ENCODE peak calls at places on chromosomes 7 and 10, in ten cellular contexts. K is GM12865; G is fibroblast of lung; C is amygdala; O is CD4-positive, alpha-beta T cell; F is stimulated activated CD4-positive, alpha-beta T cell treated with anti-CD3 and anti-CD28 coated beads, Interleukin-15, amount 100 ng/mL, for 24 hours; L is fibroblast of mammary gland; T is mammary epithelial cell; S is ovary; Z is CD8-positive, alpha-beta memory T cell. P is an unnamed sample.

GRCh38 chr10:90342480-90342879 is 515.4 kb downstream of the HTR7 start:
- DNase-seq in K (no peak), G (no peak), C (no peak), O (no peak), F (no peak), L (no peak), T (no peak), S (no peak), Z (no peak), P (no peak)

GRCh38 chr10:82815680-82816079 is 940.7 kb downstream of the NRG3 start:
- DNase-seq in K (no peak), G (no peak), C (no peak), O (no peak), F (no peak), L (no peak), T (no peak), S (no peak), Z (no peak), P (no peak)

GRCh38 chr7:50706469-50706937 is 76.2 kb downstream of the GRB10 start:
- DNase-seq in K (no peak), G (peak), C (no peak), O (no peak), F (no peak), L (no peak), T (peak), S (no peak), Z (no peak), P (no peak)

GRCh38 chr10:99870051-99870730 is 87.8 kb downstream of the ABCC2 start:
- DNase-seq in K (peak), G (peak), C (no peak), O (no peak), F (peak), L (no peak), T (no peak), S (no peak), Z (peak), P (peak)

GRCh38 chr10:111873041-111873440 is 310.5 kb downstream of the GPAM start:
- DNase-seq in K (no peak), G (no peak), C (no peak), O (no peak), F (no peak), L (no peak), T (no peak), S (no peak), Z (no peak), P (no peak)

GRCh38 chr10:31759124-31759798 is 169.4 kb downstream of the ARHGAP12 start:
- DNase-seq in K (peak), G (no peak), C (no peak), O (peak), F (peak), L (peak), T (no peak), S (peak), Z (peak), P (peak)

GRCh38 chr7:147833549-147833948 is 757.0 kb upstream of the C7orf33 start:
- DNase-seq in K (no peak), G (no peak), C (no peak), O (no peak), F (no peak), L (no peak), T (no peak), S (no peak), Z (no peak), P (no peak)

GRCh38 chr10:113053091-113053490 is 103.0 kb downstream of the TCF7L2 start:
- DNase-seq in K (no peak), G (no peak), C (no peak), O (no peak), F (no peak), L (no peak), T (no peak), S (no peak), Z (no peak), P (no peak)

GRCh38 chr10:61944445-61945123 is 43.1 kb downstream of the ARID5B start:
- DNase-seq in K (peak), G (no peak), C (no peak), O (no peak), F (no peak), L (no peak), T (no peak), S (no peak), Z (no peak), P (no peak)

GRCh38 chr7:24463474-24463873 is 109.8 kb upstream of the PALS2 start:
- DNase-seq in K (no peak), G (no peak), C (no peak), O (no peak), F (no peak), L (no peak), T (no peak), S (no peak), Z (no peak), P (no peak)

GRCh38 chr7:107989618-107990373 is 13.2 kb downstream of the LAMB1 start:
- DNase-seq in K (no peak), G (peak), C (no peak), O (no peak), F (no peak), L (peak), T (no peak), S (no peak), Z (no peak), P (no peak)

GRCh38 chr10:13973742-13974141 is 357.0 kb downstream of the FRMD4A start:
- DNase-seq in K (no peak), G (peak), C (no peak), O (no peak), F (no peak), L (peak), T (no peak), S (no peak), Z (no peak), P (no peak)

GRCh38 chr10:125399289-125399688 is 238.9 kb upstream of the CTBP2 start:
- DNase-seq in K (no peak), G (no peak), C (no peak), O (no peak), F (no peak), L (no peak), T (no peak), S (no peak), Z (no peak), P (no peak)